ENCODE peak calls at places on chromosomes 16 and 17, in four cellular contexts. V is left ventricle myocardium inferior, Z is uterus, M is body of pancreas. W is an unnamed sample.
A peak's percentile ranks its signal among the peaks of the same experiment; 100 is the strongest.

GRCh38 chr17:38333635-38334295 is 10.0 kb downstream of the GPR179 start:
- DNase-seq in M (peak; percentile 35), V (no peak), Z (no peak), W (no peak)

GRCh38 chr17:64002658-64003525 is 4.7 kb downstream of the PRR29 start:
- DNase-seq in M (no peak), Z (peak; percentile 10), V (no peak), W (no peak)

GRCh38 chr17:77786740-77787505 is 171.6 kb upstream of the TNRC6C start:
- DNase-seq in V (no peak), M (no peak), Z (no peak), W (no peak)

GRCh38 chr17:27559506-27559931 is 71.5 kb upstream of the LGALS9 start:
- DNase-seq in Z (peak; percentile 76), M (peak; percentile 48), V (no peak), W (peak; percentile 40)

GRCh38 chr16:67804853-67805542 is 1.4 kb downstream of the RANBP10 start:
- DNase-seq in V (no peak), M (no peak), Z (no peak), W (no peak)

GRCh38 chr16:69706975-69707340 is 19.4 kb downstream of the NQO1 start:
- DNase-seq in Z (no peak), M (no peak), V (no peak), W (no peak)

GRCh38 chr17:73359987-73360410 is 48.2 kb upstream of the CDC42EP4 start:
- DNase-seq in V (peak; percentile 72), Z (no peak), M (peak; percentile 93), W (peak; percentile 74)

GRCh38 chr16:3058173-3059030 is 7.0 kb upstream of the IL32 start:
- DNase-seq in V (peak; percentile 44), Z (peak; percentile 41), M (peak; percentile 72), W (no peak)

GRCh38 chr16:26992661-26993365 is 73.9 kb upstream of the C16orf82 start:
- DNase-seq in M (no peak), Z (no peak), V (no peak), W (no peak)

GRCh38 chr16:8795096-8795495 is 2.3 kb downstream of the TMEM186 start:
- DNase-seq in V (no peak), M (no peak), Z (no peak), W (no peak)

GRCh38 chr16:16828913-16829398 is 450.0 kb downstream of the NPIPA7 start:
- DNase-seq in V (no peak), M (no peak), Z (no peak), W (no peak)

GRCh38 chr17:63696381-63696961 is 3.5 kb downstream of the LIMD2 start:
- DNase-seq in Z (no peak), M (peak; percentile 31), V (no peak), W (no peak)

DNA sequence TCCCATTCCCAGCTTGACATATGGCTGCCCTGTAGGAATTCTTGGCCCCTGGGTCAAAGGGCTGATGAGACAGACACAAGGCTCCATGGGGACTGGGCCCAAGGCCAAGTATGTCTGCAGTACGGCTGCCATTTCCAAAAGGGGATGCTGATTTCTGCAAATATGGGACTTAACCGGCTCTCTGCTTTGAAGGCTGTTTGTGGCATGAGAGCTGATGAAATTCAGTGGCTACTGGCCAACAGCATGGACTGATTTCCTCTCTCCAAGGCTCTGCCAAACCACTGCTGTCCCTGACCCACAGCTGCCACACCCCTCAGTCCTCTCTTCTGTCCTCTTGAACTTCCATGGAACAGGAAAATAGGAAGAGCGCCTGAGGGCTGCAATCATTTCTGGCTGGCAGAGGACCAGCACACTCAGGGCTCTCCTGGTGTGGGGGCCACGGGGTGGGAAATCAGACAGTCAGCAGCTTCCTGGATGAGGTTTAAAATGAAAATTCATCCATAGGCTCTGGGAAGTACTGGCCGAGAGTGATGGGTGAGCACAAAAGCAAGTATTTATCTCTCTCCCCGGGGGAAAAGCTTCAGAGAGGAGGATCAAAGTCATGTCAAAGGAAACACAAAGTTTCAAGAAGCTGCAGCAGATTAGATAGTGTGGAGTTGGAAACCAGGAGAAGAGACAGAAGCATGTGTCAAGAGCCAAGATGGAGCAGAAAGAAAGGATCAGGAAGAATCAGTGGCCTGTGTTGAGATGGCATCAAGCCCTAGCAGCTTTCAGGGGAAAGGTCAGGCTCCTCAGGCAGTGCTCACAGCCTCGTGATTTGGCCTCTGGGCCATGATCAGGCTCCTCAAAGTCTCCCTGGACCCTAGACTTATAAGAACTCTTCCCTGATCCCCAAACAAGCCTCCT is 64.1 kb upstream of the SREBF1 start:
- DNase-seq in V (peak; percentile 81), Z (peak; percentile 91), M (peak; percentile 74), W (peak; percentile 89)
- H3K27ac ChIP-seq in V (peak overlapping the region; percentile 74), Z (peak overlapping the region; percentile 64), M (peak overlapping the region; percentile 3), W (peak overlapping the region; percentile 87)

DNA sequence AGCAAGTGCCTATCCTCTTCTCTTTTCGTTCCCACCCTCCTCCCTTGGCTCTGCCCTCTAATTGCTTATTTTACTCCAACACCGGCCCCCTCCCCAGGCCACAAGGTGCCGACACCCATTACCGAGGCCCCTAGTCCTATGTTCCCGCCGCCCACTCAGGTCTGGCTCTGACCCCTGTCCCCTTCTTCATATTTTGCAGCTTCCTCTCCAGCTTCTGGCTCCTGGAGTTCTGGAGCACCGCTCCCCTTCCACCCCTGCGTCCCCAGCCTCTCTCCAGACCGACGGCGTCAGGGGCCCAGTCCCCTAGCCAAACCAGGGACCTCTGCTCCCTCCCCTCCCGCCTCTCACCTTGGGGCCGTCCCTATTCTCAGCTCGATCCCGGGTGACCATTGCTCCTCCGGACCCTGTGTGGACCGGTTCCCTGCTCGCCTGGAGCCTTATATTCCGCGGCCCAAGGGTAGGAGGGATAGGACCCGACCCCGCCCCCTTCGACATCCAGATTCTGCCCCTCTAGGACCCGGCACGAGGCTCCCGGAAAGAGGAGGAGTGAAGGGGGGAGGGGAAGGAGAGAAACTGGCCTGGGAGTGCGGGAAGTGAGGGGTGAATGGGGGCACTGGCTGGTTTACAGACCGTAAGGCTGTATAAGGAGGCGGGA is at the start of gene HES7:
- DNase-seq in Z (peak; percentile 56), M (no peak), V (no peak), W (no peak)
- H3K27me3 ChIP-seq in Z (no peaks in the 10 kb centered on the region), M (peaks cover 29% of the 10 kb centered on the region), V (peaks cover 35% of the 10 kb centered on the region), W (no peaks in the 10 kb centered on the region)

GRCh38 chr16:56041556-56042140 is 149.6 kb upstream of the GNAO1 start:
- DNase-seq in Z (no peak), V (no peak), M (peak; percentile 39), W (no peak)
- TF ChIP-seq CTCF in Z (no peak), V (peak; percentile 68), M (peak; percentile 26), W (no peak)

DNA sequence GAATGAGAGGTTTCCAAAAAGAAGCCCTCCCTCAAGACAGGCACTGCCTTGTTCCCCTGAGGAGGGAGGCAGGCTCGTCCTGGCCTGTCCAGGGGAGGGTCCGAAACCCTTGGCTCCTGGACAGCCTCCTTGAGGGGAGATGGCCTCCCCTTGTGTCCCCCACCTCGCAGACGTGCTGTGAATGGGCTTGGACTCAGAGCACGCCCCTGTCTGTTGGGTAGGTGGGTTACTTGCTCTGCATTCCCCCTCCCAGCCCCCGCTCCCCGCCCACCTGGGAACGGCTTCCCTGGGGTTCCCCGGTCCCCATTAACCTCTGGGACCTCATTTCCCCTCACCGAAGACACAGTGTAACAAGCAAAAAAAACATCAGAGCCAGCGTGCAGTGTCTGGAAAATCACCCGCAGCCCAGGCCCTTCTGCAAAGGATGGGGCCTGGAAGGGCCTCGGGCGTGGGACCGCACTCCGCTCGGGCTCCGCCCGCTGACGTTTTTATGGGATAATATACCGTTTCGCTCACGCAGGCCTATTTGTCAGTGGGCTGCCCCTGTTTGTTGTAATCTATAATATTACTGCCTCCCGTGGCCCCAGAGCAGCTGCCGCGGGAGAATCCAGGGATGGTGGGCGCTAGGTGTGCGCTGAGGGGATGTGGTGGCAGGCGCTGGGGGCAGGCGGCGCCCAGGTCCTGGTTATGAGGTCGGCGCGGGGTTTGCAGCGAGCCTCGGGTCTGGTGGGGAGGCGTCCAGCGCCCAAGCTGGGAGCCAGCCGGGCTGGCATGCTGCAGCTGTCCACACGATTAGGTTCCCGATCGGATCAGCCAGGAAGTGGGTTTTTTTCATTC is 11.1 kb downstream of the BAHCC1 start:
- DNase-seq in V (no peak), Z (peak; percentile 80), M (no peak), W (no peak)
- H3K27ac ChIP-seq in V (peak overlapping the region; percentile 100), Z (peak overlapping the region; percentile 97), M (no peak overlapping the region), W (peak overlapping the region; percentile 10)

GRCh38 chr17:29621751-29622194 is 939 bp downstream of the CORO6 start:
- DNase-seq in M (no peak), Z (no peak), V (no peak), W (no peak)
- H3K27me3 ChIP-seq in M (peaks cover 21% of the 10 kb centered on the region), Z (no peaks in the 10 kb centered on the region), V (no peaks in the 10 kb centered on the region), W (no peaks in the 10 kb centered on the region)

DNA sequence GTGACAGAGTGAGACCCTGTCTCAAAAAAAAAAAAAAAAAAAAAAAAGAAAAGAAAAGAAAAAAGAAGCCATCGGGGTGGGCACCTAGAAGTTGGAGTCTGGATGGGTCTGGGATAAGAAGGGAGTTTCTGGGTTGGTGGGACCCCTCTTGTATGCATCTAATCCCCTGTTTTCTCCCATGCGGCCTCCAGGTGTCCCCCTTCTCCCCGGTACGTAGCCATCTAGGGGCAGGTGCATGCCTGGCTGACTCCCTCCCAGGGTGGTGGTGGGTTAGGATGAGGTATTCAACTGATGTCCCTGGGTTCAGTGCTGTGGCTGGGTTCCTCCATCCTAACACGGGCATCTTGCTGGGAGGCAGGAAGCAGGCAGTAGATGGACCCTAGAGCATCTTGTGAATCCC is 13.0 kb downstream of the FMNL1 start:
- DNase-seq in V (no peak), Z (no peak), M (no peak), W (no peak)
- TF ChIP-seq CTCF in V (peak; percentile 39), Z (no peak), M (peak; percentile 9), W (no peak)

DNA sequence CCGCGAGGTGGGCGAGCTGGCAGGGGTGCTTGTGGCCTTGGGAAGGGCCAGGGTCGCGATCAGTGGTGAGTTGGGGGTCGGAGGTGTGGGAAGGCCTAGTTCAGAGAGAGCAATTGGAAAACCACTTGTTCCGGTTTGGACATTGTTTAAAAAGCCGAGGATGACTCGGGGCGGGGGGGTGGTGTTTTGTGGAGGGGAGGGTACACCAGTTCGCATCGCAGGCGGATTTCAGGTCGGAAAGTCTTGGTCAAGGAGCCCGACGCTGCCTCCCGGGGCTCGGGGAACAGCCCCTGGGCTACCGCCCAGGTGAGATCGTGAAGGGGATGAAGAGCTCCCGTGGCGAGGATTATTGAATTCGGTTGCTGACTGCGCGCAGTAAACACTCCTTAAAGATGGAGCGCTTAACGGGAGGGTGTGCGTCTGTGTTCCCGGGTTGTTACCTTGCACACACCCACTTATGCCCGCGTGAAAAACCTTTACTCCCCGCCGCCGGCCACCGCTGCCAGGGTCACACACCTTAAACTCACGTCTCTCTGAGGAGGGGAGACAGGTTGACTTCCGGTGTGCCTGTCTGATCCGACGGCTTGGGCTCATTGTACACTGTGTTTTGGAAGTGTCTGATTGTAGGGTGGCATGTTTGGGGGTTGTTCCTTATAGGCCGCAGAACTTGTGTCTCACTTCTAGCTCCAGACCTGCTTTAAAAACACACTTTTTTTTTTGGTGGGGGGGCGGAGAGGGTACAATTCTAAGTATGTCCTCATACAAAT is 66.6 kb downstream of the KPNA2 start:
- DNase-seq in Z (peak; percentile 35), V (no peak), M (peak; percentile 50), W (peak; percentile 42)
- H3K27ac ChIP-seq in Z (peak overlapping the region; percentile 88), V (peak overlapping the region; percentile 94), M (peak overlapping the region; percentile 94), W (peak overlapping the region; percentile 93)

GRCh38 chr17:47731396-47731795 is 1.6 kb upstream of the TBX21 start:
- DNase-seq in V (no peak), Z (no peak), M (no peak), W (no peak)

GRCh38 chr17:47728214-47728877 is 4.7 kb upstream of the TBX21 start:
- DNase-seq in Z (no peak), V (no peak), M (no peak), W (no peak)

GRCh38 chr17:47727704-47728036 is 5.4 kb upstream of the TBX21 start:
- DNase-seq in M (no peak), Z (no peak), V (no peak), W (no peak)

GRCh38 chr17:47730681-47731080 is 2.4 kb upstream of the TBX21 start:
- DNase-seq in M (no peak), Z (no peak), V (no peak), W (no peak)

GRCh38 chr17:47729486-47729885 is 3.5 kb upstream of the TBX21 start:
- DNase-seq in V (no peak), Z (no peak), M (no peak), W (no peak)
- H3K27me3 ChIP-seq in V (peaks cover 96% of the 10 kb centered on the region), Z (no peaks in the 10 kb centered on the region), M (peaks cover 24% of the 10 kb centered on the region), W (no peaks in the 10 kb centered on the region)